ENCODE peak calls at places on chromosomes 3 and 15, in ten cellular contexts. Z is stomach, H is prostate gland, U is cardiac muscle cell, L is lower lobe of right lung, D is mucosa of descending colon, O is heart right ventricle, S is heart left ventricle, B is neural progenitor cell, J is HCT116. N is an unnamed sample. For H3K4me1, the result is how much of the 10 kb centered on the place peaks cover.

GRCh38 chr3:153744884-153745283 is 376.3 kb upstream of the ARHGEF26 start:
- DNase-seq in Z (no peak), H (no peak), U (no peak), L (no peak), D (no peak), O (no peak), S (no peak), B (no peak), J (no peak), N (no peak)

GRCh38 chr3:117545484-117545883 is 835.9 kb downstream of the TUSC7 start:
- DNase-seq in Z (no peak), H (no peak), U (no peak), L (no peak), D (no peak), O (no peak), S (no peak), B (no peak), J (no peak), N (no peak)

GRCh38 chr3:111823341-111823830 is 35.7 kb upstream of the PHLDB2 start:
- DNase-seq in Z (no peak), H (no peak), U (no peak), L (no peak), D (no peak), O (no peak), S (no peak), B (no peak), J (no peak), N (no peak)

GRCh38 chr3:146072824-146073223 is 88.2 kb downstream of the PLOD2 start:
- DNase-seq in Z (no peak), H (no peak), U (peak), L (no peak), D (no peak), O (no peak), S (no peak), B (no peak), J (no peak), N (no peak)

GRCh38 chr15:69939513-69940440 is 157.9 kb downstream of the TLE3 start:
- DNase-seq in Z (no peak), H (no peak), U (no peak), L (no peak), D (no peak), O (no peak), S (no peak), B (peak), J (no peak), N (no peak)

GRCh38 chr3:69500604-69501003 is 114.7 kb upstream of the FRMD4B start:
- DNase-seq in Z (no peak), H (no peak), U (no peak), L (no peak), D (no peak), O (no peak), S (peak), B (no peak), J (no peak), N (no peak)

GRCh38 chr3:64084640-64085039 is 61.3 kb upstream of the PSMD6 start:
- DNase-seq in Z (no peak), H (no peak), U (peak), L (no peak), D (no peak), O (no peak), S (no peak), B (no peak), J (peak), N (peak)

GRCh38 chr15:95561463-95561862 is 769.0 kb upstream of the NR2F2 start:
- DNase-seq in Z (no peak), H (no peak), U (peak), L (no peak), D (no peak), O (no peak), S (no peak), B (no peak), J (no peak), N (no peak)

GRCh38 chr3:114846252-114846651 is 300.8 kb downstream of the ZBTB20 start:
- DNase-seq in Z (no peak), H (no peak), U (no peak), L (no peak), D (no peak), O (no peak), S (no peak), B (no peak), J (no peak), N (no peak)

GRCh38 chr3:187292186-187292585 is 649 bp upstream of the MASP1 start:
- DNase-seq in Z (no peak), H (no peak), U (no peak), L (no peak), D (no peak), O (no peak), S (no peak), B (no peak), J (no peak), N (no peak)

GRCh38 chr15:55457401-55458022 is 49.2 kb downstream of the PIERCE2 start:
- DNase-seq in Z (no peak), H (no peak), U (no peak), L (peak), D (no peak), O (no peak), S (no peak), B (no peak), J (no peak), N (no peak)

GRCh38 chr3:45560270-45561020 is 34.1 kb upstream of the LIMD1 start:
- DNase-seq in Z (peak), H (no peak), U (peak), L (no peak), D (no peak), O (peak), S (peak), B (no peak), J (no peak), N (no peak)

GRCh38 chr3:196661400-196661799 is 21.9 kb downstream of the NRROS start:
- DNase-seq in Z (no peak), H (no peak), U (no peak), L (no peak), D (no peak), O (no peak), S (no peak), B (no peak), J (no peak), N (no peak)

GRCh38 chr3:114545196-114545595 is 251.4 kb downstream of the TIGIT start:
- DNase-seq in Z (no peak), H (no peak), U (no peak), L (no peak), D (no peak), O (no peak), S (no peak), B (no peak), J (no peak), N (no peak)

GRCh38 chr15:65087411-65087810 is 10.9 kb downstream of the KBTBD13 start:
- DNase-seq in Z (no peak), H (peak), U (no peak), L (peak), D (no peak), O (no peak), S (no peak), B (no peak), J (no peak), N (no peak)

GRCh38 chr3:23601020-23601822 is 204.5 kb upstream of the UBE2E1 start:
- DNase-seq in Z (no peak), H (no peak), U (no peak), L (no peak), D (no peak), O (no peak), S (no peak), B (no peak), J (no peak), N (no peak)

GRCh38 chr3:122414391-122414790 is 1.5 kb downstream of the WDR5B start:
- DNase-seq in Z (no peak), H (no peak), U (no peak), L (no peak), D (no peak), O (no peak), S (no peak), B (no peak), J (no peak), N (no peak)

GRCh38 chr3:29525254-29525881 is 244.5 kb downstream of the RBMS3 start:
- DNase-seq in Z (peak), H (peak), U (peak), L (no peak), D (no peak), O (peak), S (peak), B (no peak), J (no peak), N (no peak)

GRCh38 chr3:53938645-53939044 is 47.0 kb upstream of the SELENOK start:
- DNase-seq in Z (peak), H (peak), U (peak), L (no peak), D (no peak), O (no peak), S (no peak), B (peak), J (peak), N (peak)

GRCh38 chr15:25247418-25248030 is 191.3 kb downstream of the UBE3A start:
- DNase-seq in Z (peak), H (no peak), U (no peak), L (peak), D (peak), O (no peak), S (no peak), B (no peak), J (no peak), N (no peak)

GRCh38 chr3:188236241-188236640 is 82.3 kb downstream of the LPP start:
- DNase-seq in Z (no peak), H (no peak), U (no peak), L (no peak), D (no peak), O (no peak), S (no peak), B (no peak), J (no peak), N (no peak)

GRCh38 chr15:48811325-48811938 is 563 bp upstream of the CEP152 start:
- DNase-seq in Z (no peak), H (no peak), U (peak), L (no peak), D (no peak), O (no peak), S (no peak), B (peak), J (no peak), N (no peak)

GRCh38 chr3:56753206-56753605 is 48.5 kb downstream of the ARHGEF3 start:
- DNase-seq in Z (no peak), H (no peak), U (peak), L (no peak), D (no peak), O (no peak), S (no peak), B (no peak), J (no peak), N (no peak)

GRCh38 chr15:65089206-65089824 is 12.8 kb downstream of the KBTBD13 start:
- DNase-seq in Z (no peak), H (no peak), U (peak), L (peak), D (no peak), O (peak), S (no peak), B (peak), J (no peak), N (peak)

GRCh38 chr15:79209116-79209515 is 73.4 kb upstream of the ANKRD34C start:
- DNase-seq in Z (no peak), H (no peak), U (no peak), L (no peak), D (no peak), O (peak), S (no peak), B (no peak), J (no peak), N (peak)

GRCh38 chr3:4774531-4774930 is 204.7 kb upstream of the BHLHE40 start:
- DNase-seq in Z (no peak), H (no peak), U (no peak), L (no peak), D (peak), O (no peak), S (no peak), B (no peak), J (no peak), N (no peak)

GRCh38 chr15:32717290-32718081 is at the start of gene GREM1:
- DNase-seq in Z (no peak), H (no peak), U (peak), L (no peak), D (peak), O (no peak), S (no peak), B (peak), J (no peak), N (no peak)

GRCh38 chr15:98718426-98719168 is 70.3 kb downstream of the IGF1R start:
- DNase-seq in Z (no peak), H (no peak), U (no peak), L (no peak), D (no peak), O (no peak), S (no peak), B (no peak), J (no peak), N (no peak)

GRCh38 chr15:98715890-98716443 is 67.6 kb downstream of the IGF1R start:
- DNase-seq in Z (no peak), H (no peak), U (no peak), L (no peak), D (no peak), O (no peak), S (no peak), B (no peak), J (no peak), N (no peak)

GRCh38 chr15:98719169-98719515 is 70.8 kb downstream of the IGF1R start:
- DNase-seq in Z (no peak), H (no peak), U (peak), L (no peak), D (no peak), O (no peak), S (no peak), B (no peak), J (no peak), N (peak)

GRCh38 chr15:98720036-98720435 is 71.7 kb downstream of the IGF1R start:
- DNase-seq in Z (no peak), H (no peak), U (no peak), L (no peak), D (no peak), O (no peak), S (no peak), B (no peak), J (no peak), N (no peak)

DNA sequence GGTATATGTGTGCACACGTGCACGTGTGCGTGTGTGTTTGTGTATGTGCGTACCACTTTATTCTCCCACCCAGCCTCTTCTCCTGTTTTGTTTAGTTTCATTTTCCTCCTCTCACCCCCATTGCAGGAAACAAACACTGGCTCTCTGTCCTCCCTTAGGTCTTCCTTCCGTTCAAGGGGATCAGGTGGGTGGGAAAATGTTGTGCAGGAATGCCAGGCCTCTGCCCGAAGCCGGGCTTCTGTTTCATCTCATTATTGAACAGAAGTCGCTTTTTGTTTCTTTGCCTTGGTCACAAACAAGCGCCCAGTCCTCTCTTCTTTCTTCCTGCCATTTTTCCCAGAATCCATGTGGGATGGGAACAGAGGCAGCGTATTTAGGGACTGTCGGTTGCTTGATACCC is 69.6 kb downstream of the IGF1R start:
- DNase-seq in Z (no peak), H (no peak), U (no peak), L (no peak), D (no peak), O (no peak), S (no peak), B (no peak), J (no peak), N (no peak)
- H3K4me1 ChIP-seq in Z (half or more), H (under half), U (under half), L (half or more), D (under half), O (half or more), S (half or more), B (under half), J (under half), N (half or more)

GRCh38 chr15:40085225-40085624 is 23.5 kb downstream of the BMF start:
- DNase-seq in Z (no peak), H (no peak), U (peak), L (no peak), D (no peak), O (no peak), S (no peak), B (no peak), J (no peak), N (no peak)
- H3K4me1 ChIP-seq in Z (half or more), H (under half), U (half or more), L (under half), D (under half), O (under half), S (under half), B (half or more), J (under half), N (half or more)

DNA sequence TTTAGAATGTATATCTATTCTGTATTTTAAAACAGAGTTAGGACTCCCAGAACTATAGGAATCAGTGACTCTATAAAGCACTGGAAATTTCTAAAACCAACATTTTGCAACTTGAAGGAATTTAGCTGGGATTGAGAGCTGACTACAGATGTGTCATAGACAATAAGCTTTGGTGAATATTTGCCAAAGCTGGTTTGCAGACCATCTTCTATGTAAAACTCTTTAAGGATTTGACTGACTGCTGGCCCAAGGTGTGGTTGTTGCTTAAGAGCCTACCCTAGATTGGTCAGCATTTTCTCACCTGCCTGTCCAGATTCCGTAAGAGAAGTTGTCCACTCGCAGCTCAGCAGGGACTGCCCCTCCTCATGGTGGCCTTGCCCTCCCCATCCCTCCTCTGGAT is 73.2 kb upstream of the GK5 start:
- DNase-seq in Z (no peak), H (no peak), U (no peak), L (no peak), D (no peak), O (no peak), S (no peak), B (no peak), J (no peak), N (no peak)
- H3K4me1 ChIP-seq in Z (under half), H (under half), U (under half), L (under half), D (under half), O (under half), S (under half), B (under half), J (under half), N (under half)

DNA sequence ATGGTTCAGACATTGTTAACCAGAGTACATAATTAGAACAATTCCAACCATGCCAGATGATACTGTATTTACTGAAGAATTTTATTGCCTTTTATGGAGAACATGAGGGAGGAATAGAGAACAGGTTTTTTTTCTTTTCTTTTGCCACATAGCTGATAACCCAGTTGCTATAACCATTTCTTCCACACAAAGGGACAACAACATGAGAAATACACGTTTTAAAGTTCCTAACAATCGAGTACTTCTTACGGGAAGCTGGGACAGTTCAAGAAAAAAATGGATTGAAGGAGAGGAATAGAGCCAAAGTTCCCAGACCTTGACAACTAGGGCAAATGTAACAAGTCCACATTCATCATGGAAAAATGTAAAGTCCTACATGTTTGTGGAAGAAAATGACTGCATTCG is 71.7 kb downstream of the FILIP1L start:
- DNase-seq in Z (no peak), H (no peak), U (peak), L (no peak), D (no peak), O (no peak), S (no peak), B (no peak), J (no peak), N (no peak)
- H3K4me1 ChIP-seq in Z (half or more), H (under half), U (under half), L (under half), D (under half), O (half or more), S (half or more), B (under half), J (under half), N (half or more)

DNA sequence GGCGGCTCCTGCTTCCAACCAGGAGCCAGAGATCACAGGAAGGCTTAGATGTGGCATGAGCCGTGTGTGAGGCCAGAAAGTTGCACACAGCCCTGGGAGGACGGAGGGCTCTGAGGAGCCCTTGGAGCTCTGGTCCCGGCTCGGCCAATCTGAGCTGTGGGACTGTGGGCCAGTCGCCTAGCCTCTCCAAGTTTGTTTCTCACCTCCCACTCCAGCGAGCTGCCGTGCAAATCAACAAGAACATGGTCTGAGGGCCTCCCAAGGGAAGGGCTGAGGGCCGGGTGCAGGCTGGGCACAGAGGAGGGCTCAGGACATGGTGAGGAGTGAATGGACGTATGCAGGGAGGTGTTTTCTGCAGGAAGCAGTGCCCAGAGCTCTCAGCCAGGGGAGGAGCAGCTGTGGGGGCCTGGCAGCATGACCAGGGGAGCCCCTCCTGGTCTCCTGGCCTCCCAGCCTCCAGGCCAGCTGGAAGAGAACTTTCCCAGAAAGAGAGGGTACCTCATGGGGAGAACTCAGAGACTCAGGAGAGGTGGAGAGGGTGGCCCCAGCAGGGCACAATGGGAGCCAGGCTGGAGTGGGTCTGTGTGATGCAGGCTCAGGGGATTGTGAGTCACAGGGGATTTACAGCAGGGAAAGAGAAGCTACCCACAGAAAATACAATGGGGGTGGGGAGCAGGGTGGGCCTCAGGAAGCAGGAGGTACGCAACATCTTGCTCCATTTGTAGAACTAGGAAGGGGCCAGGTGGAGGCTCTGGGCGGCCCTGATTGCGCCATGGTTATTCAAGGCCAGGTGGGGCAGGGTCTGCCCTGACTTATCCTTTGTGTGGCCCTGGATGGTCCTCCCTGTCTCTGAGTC is 24.8 kb downstream of the PSTPIP1 start:
- DNase-seq in Z (no peak), H (no peak), U (no peak), L (no peak), D (peak), O (no peak), S (no peak), B (no peak), J (no peak), N (no peak)
- H3K4me1 ChIP-seq in Z (half or more), H (under half), U (under half), L (under half), D (under half), O (under half), S (under half), B (under half), J (under half), N (under half)

DNA sequence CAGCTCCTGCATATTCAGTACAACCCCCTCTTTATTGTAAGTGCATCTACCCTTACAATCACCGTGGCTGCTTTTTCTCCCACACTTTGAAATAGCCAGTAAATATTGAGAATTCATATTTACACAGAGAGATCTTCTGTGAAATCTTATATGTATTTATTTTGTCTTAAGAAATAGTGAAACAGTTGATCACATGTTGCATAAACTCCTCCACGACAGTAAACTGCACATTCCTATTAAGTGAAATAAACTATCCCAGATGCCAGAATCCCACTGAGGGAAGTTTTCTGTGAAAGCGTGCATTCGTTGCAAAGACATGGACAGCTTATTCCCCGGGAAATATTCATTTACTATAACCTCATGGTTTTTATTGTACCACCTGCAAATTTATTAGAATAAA is 796.0 kb downstream of the ROBO2 start:
- DNase-seq in Z (no peak), H (no peak), U (no peak), L (no peak), D (no peak), O (no peak), S (no peak), B (no peak), J (no peak), N (no peak)
- H3K4me1 ChIP-seq in Z (under half), H (under half), U (under half), L (under half), D (under half), O (under half), S (under half), B (under half), J (under half), N (under half)

GRCh38 chr3:89656388-89656787 is 549.0 kb downstream of the EPHA3 start:
- DNase-seq in Z (no peak), H (no peak), U (no peak), L (no peak), D (no peak), O (no peak), S (no peak), B (no peak), J (no peak), N (no peak)
- H3K4me1 ChIP-seq in Z (under half), H (under half), U (under half), L (under half), D (under half), O (under half), S (under half), B (under half), J (under half), N (under half)

GRCh38 chr15:27170866-27171265 is 199.9 kb downstream of the GABRG3 start:
- DNase-seq in Z (no peak), H (no peak), U (no peak), L (no peak), D (no peak), O (no peak), S (no peak), B (no peak), J (no peak), N (no peak)

GRCh38 chr15:27167738-27168137 is 196.8 kb downstream of the GABRG3 start:
- DNase-seq in Z (no peak), H (no peak), U (no peak), L (no peak), D (no peak), O (no peak), S (no peak), B (no peak), J (no peak), N (no peak)

GRCh38 chr15:27165590-27165989 is 194.6 kb downstream of the GABRG3 start:
- DNase-seq in Z (no peak), H (no peak), U (no peak), L (no peak), D (no peak), O (no peak), S (no peak), B (no peak), J (no peak), N (no peak)
- H3K4me1 ChIP-seq in Z (under half), H (under half), U (under half), L (under half), D (under half), O (under half), S (under half), B (under half), J (under half), N (under half)

N was measured in Caco-2.